ENCODE peak calls at places on chromosomes 2 and 18, in six cellular contexts. L is SW480, D is epithelial cell of esophagus, H is C1 segment of cervical spinal cord, K is T-cell, P is uterus. M is an unnamed sample.

GRCh38 chr2:72887836-72888437 is 729 bp downstream of the SPR start:
- DNase-seq in L (peak), D (peak), H (peak), K (peak), P (peak), M (peak)

GRCh38 chr2:43184339-43184895 is 42.0 kb downstream of the ZFP36L2 start:
- DNase-seq in L (peak), D (peak), H (no peak), K (no peak), P (no peak), M (no peak)

GRCh38 chr2:120434909-120435308 is 89.0 kb downstream of the INHBB start:
- DNase-seq in L (no peak), D (no peak), H (no peak), K (no peak), P (no peak), M (no peak)

GRCh38 chr2:152950125-152950524 is 231.7 kb downstream of the ARL6IP6 start:
- DNase-seq in L (no peak), D (peak), H (no peak), K (no peak), P (no peak), M (no peak)

GRCh38 chr2:30037016-30037415 is 109.8 kb upstream of the YPEL5 start:
- DNase-seq in L (no peak), D (peak), H (no peak), K (no peak), P (no peak), M (no peak)

GRCh38 chr2:132871829-132872228 is 201.8 kb upstream of the LYPD1 start:
- DNase-seq in L (no peak), D (no peak), H (no peak), K (no peak), P (no peak), M (no peak)

GRCh38 chr2:101396352-101396717 is 9.0 kb upstream of the CREG2 start:
- DNase-seq in L (peak), D (peak), H (no peak), K (no peak), P (no peak), M (no peak)

GRCh38 chr2:64675860-64676259 is 22.1 kb upstream of the SERTAD2 start:
- DNase-seq in L (peak), D (peak), H (no peak), K (no peak), P (no peak), M (no peak)

GRCh38 chr2:241895732-241896641 is 26.5 kb downstream of the RTP5 start:
- DNase-seq in L (no peak), D (peak), H (no peak), K (no peak), P (peak), M (no peak)

GRCh38 chr2:175004980-175005832 is at the start of gene CHN1:
- DNase-seq in L (peak), D (peak), H (peak), K (peak), P (peak), M (peak)

GRCh38 chr2:156338578-156338977 is 6.1 kb upstream of the NR4A2 start:
- DNase-seq in L (peak), D (no peak), H (no peak), K (no peak), P (no peak), M (no peak)

GRCh38 chr18:77140439-77141109 is 8.0 kb upstream of the MBP start:
- DNase-seq in L (no peak), D (peak), H (no peak), K (peak), P (no peak), M (no peak)

GRCh38 chr2:95049088-95049955 is 23.8 kb downstream of the MAL start:
- DNase-seq in L (no peak), D (no peak), H (no peak), K (no peak), P (no peak), M (no peak)

GRCh38 chr2:68766378-68766845 is 31.8 kb downstream of the ARHGAP25 start:
- DNase-seq in L (no peak), D (peak), H (no peak), K (peak), P (peak), M (peak)

GRCh38 chr18:71807586-71807985 is 736.6 kb downstream of the CBLN2 start:
- DNase-seq in L (no peak), D (no peak), H (no peak), K (no peak), P (no peak), M (no peak)

GRCh38 chr2:212941361-212941760 is 210.1 kb downstream of the IKZF2 start:
- DNase-seq in L (no peak), D (no peak), H (no peak), K (no peak), P (no peak), M (no peak)

GRCh38 chr2:23388292-23388691 is 3.3 kb downstream of the KLHL29 start:
- DNase-seq in L (no peak), D (no peak), H (no peak), K (no peak), P (no peak), M (no peak)

GRCh38 chr2:229922449-229923386 is at the start of gene FBXO36:
- DNase-seq in L (peak), D (peak), H (no peak), K (peak), P (peak), M (peak)

GRCh38 chr2:188787002-188787660 is 187.0 kb upstream of the COL3A1 start:
- DNase-seq in L (no peak), D (peak), H (no peak), K (no peak), P (no peak), M (no peak)

GRCh38 chr2:23636412-23636811 is 251.4 kb downstream of the KLHL29 start:
- DNase-seq in L (peak), D (peak), H (no peak), K (no peak), P (no peak), M (no peak)

GRCh38 chr2:112831956-112832567 is 4.5 kb downstream of the IL1B start:
- DNase-seq in L (no peak), D (no peak), H (no peak), K (no peak), P (no peak), M (no peak)

GRCh38 chr2:23595601-23596251 is 210.7 kb downstream of the KLHL29 start:
- DNase-seq in L (peak), D (no peak), H (peak), K (no peak), P (no peak), M (no peak)

GRCh38 chr2:38602136-38602731 is 494 bp downstream of the HNRNPLL start:
- DNase-seq in L (peak), D (peak), H (peak), K (peak), P (peak), M (peak)

GRCh38 chr2:96800762-96801463 is 15.2 kb upstream of the CNNM3 start:
- DNase-seq in L (peak), D (peak), H (peak), K (peak), P (peak), M (peak)

GRCh38 chr2:157443795-157444642 is at the start of gene CYTIP:
- DNase-seq in L (no peak), D (no peak), H (no peak), K (peak), P (no peak), M (peak)

GRCh38 chr2:152391318-152391717 is 56.3 kb downstream of the FMNL2 start:
- DNase-seq in L (no peak), D (no peak), H (no peak), K (no peak), P (no peak), M (no peak)

GRCh38 chr2:6909431-6910385 is 7.5 kb upstream of the RNF144A start:
- DNase-seq in L (no peak), D (no peak), H (no peak), K (peak), P (no peak), M (no peak)

GRCh38 chr2:196160966-196161365 is 10.4 kb downstream of the STK17B start:
- DNase-seq in L (no peak), D (no peak), H (no peak), K (no peak), P (no peak), M (no peak)

GRCh38 chr2:223536546-223536945 is 65.6 kb downstream of the SCG2 start:
- DNase-seq in L (no peak), D (peak), H (no peak), K (no peak), P (no peak), M (no peak)

GRCh38 chr2:199057936-199058335 is 399.8 kb downstream of the SATB2 start:
- DNase-seq in L (no peak), D (no peak), H (no peak), K (no peak), P (no peak), M (no peak)

GRCh38 chr2:236715511-236715961 is 145.9 kb downstream of the ACKR3 start:
- DNase-seq in L (no peak), D (no peak), H (peak), K (no peak), P (no peak), M (no peak)

GRCh38 chr2:215002500-215002899 is 135.9 kb downstream of the ABCA12 start:
- DNase-seq in L (peak), D (peak), H (no peak), K (no peak), P (no peak), M (no peak)

GRCh38 chr2:2222931-2223330 is 108.1 kb downstream of the MYT1L start:
- DNase-seq in L (peak), D (peak), H (no peak), K (no peak), P (no peak), M (no peak)

M was measured in left colon.